ENCODE peak calls at places on chromosomes 11 and 22, in seven cellular contexts. One of them, this sample, is unnamed.

GRCh38 chr11:76601272-76601671 is 69.3 kb downstream of the LRRC32 start:
- DNase-seq in HTR-8/SVneo: no peak
- DNase-seq in NCI-H82: no peak
- DNase-seq in foreskin fibroblast: no peak
- DNase-seq in adrenal gland: no peak
- DNase-seq in tibial artery: no peak
- DNase-seq in GM20000: no peak
- DNase-seq in this sample: no peak

GRCh38 chr11:109421981-109422590 is at the start of gene C11orf87:
- DNase-seq in foreskin fibroblast: peak
- DNase-seq in adrenal gland: peak
- DNase-seq in tibial artery: no peak
- DNase-seq in GM20000: peak
- DNase-seq in HTR-8/SVneo: no peak
- DNase-seq in NCI-H82: peak
- DNase-seq in this sample: no peak

GRCh38 chr11:9148727-9149126 is 57.3 kb upstream of the SCUBE2 start:
- DNase-seq in GM20000: no peak
- DNase-seq in HTR-8/SVneo: no peak
- DNase-seq in foreskin fibroblast: no peak
- DNase-seq in NCI-H82: no peak
- DNase-seq in tibial artery: no peak
- DNase-seq in adrenal gland: no peak
- DNase-seq in this sample: no peak

GRCh38 chr22:23675502-23676415 is 15.1 kb upstream of the RGL4 start:
- DNase-seq in GM20000: no peak
- DNase-seq in foreskin fibroblast: no peak
- DNase-seq in HTR-8/SVneo: no peak
- DNase-seq in tibial artery: peak
- DNase-seq in adrenal gland: peak
- DNase-seq in NCI-H82: no peak
- DNase-seq in this sample: peak

GRCh38 chr11:94563176-94563847 is 3.9 kb upstream of the PIWIL4 start:
- DNase-seq in foreskin fibroblast: peak
- DNase-seq in adrenal gland: no peak
- DNase-seq in GM20000: no peak
- DNase-seq in HTR-8/SVneo: peak
- DNase-seq in tibial artery: no peak
- DNase-seq in NCI-H82: no peak
- DNase-seq in this sample: peak

GRCh38 chr11:64015935-64016468 is 19.7 kb upstream of the FLRT1 start:
- DNase-seq in GM20000: no peak
- DNase-seq in adrenal gland: no peak
- DNase-seq in foreskin fibroblast: no peak
- DNase-seq in tibial artery: no peak
- DNase-seq in HTR-8/SVneo: no peak
- DNase-seq in NCI-H82: no peak
- DNase-seq in this sample: no peak

GRCh38 chr11:70912226-70912840 is 340.0 kb downstream of the SHANK2 start:
- DNase-seq in HTR-8/SVneo: no peak
- DNase-seq in foreskin fibroblast: no peak
- DNase-seq in GM20000: no peak
- DNase-seq in adrenal gland: no peak
- DNase-seq in NCI-H82: no peak
- DNase-seq in tibial artery: no peak
- DNase-seq in this sample: no peak

GRCh38 chr22:49630448-49630946 is 197.2 kb downstream of the BRD1 start:
- DNase-seq in adrenal gland: no peak
- DNase-seq in tibial artery: no peak
- DNase-seq in NCI-H82: no peak
- DNase-seq in foreskin fibroblast: no peak
- DNase-seq in GM20000: no peak
- DNase-seq in HTR-8/SVneo: no peak
- DNase-seq in this sample: no peak

GRCh38 chr11:70229737-70230136 is 26.6 kb downstream of the FADD start:
- DNase-seq in foreskin fibroblast: no peak
- DNase-seq in tibial artery: no peak
- DNase-seq in GM20000: no peak
- DNase-seq in HTR-8/SVneo: no peak
- DNase-seq in adrenal gland: no peak
- DNase-seq in NCI-H82: no peak
- DNase-seq in this sample: no peak

GRCh38 chr22:20904008-20904979 is 12.9 kb upstream of the CRKL start:
- DNase-seq in foreskin fibroblast: peak
- DNase-seq in adrenal gland: peak
- DNase-seq in GM20000: no peak
- DNase-seq in tibial artery: no peak
- DNase-seq in NCI-H82: no peak
- DNase-seq in HTR-8/SVneo: peak
- DNase-seq in this sample: peak

This sample was measured in RPMI7951.